ENCODE peak calls at places on chromosome 1, in four cellular contexts. Z is WTC11, W is left colon, K is nephron progenitor cell. V is an unnamed sample.

GRCh38 chr1:21680918-21681317 is 11.8 kb upstream of the RAP1GAP start:
- DNase-seq in Z (no peak), W (no peak), K (no peak), V (no peak)

GRCh38 chr1:241647658-241648057 is 4.4 kb upstream of the WDR64 start:
- DNase-seq in Z (no peak), W (no peak), K (no peak), V (no peak)

GRCh38 chr1:29358183-29358582 is 121.9 kb downstream of the PTPRU start:
- DNase-seq in Z (no peak), W (no peak), K (no peak), V (no peak)

GRCh38 chr1:170711682-170712081 is 47.8 kb downstream of the PRRX1 start:
- DNase-seq in Z (no peak), W (no peak), K (no peak), V (no peak)

GRCh38 chr1:156880473-156880872 is 13.0 kb upstream of the PEAR1 start:
- DNase-seq in Z (no peak), W (no peak), K (no peak), V (no peak)

GRCh38 chr1:27928216-27928954 is 6.4 kb upstream of the SMPDL3B start:
- DNase-seq in Z (peak), W (no peak), K (no peak), V (no peak)

GRCh38 chr1:113353581-113353980 is 36.7 kb upstream of the MAGI3 start:
- DNase-seq in Z (no peak), W (no peak), K (no peak), V (no peak)

GRCh38 chr1:232988572-232989040 is 38.2 kb downstream of the NTPCR start:
- DNase-seq in Z (no peak), W (no peak), K (no peak), V (no peak)

GRCh38 chr1:20402585-20403422 is 83.2 kb downstream of the CAMK2N1 start:
- DNase-seq in Z (no peak), W (no peak), K (no peak), V (no peak)

GRCh38 chr1:19179597-19180271 is 30.3 kb downstream of the UBR4 start:
- DNase-seq in Z (no peak), W (no peak), K (no peak), V (no peak)

GRCh38 chr1:34929497-34929852 is at the start of gene DLGAP3:
- DNase-seq in Z (peak), W (no peak), K (peak), V (no peak)